ENCODE peak calls at places on chromosomes 16 and 17, in four cellular contexts. G is cardiac fibroblast; F is stimulated activated CD8-positive, alpha-beta memory T cell treated with anti-CD3 and anti-CD28 coated beads, Interleukin-4, amount 100 ng/mL, for 24 hours; J is fibroblast of lung. Z is an unnamed sample.

GRCh38 chr17:67504182-67504581 is 127.1 kb downstream of the PITPNC1 start:
- DNase-seq in G (no peak), F (no peak), J (no peak), Z (no peak)

GRCh38 chr16:47019563-47019962 is 46.1 kb upstream of the DNAJA2 start:
- DNase-seq in G (peak), F (no peak), J (peak), Z (no peak)

GRCh38 chr17:5510776-5511175 is 24.4 kb downstream of the MIS12 start:
- DNase-seq in G (no peak), F (no peak), J (no peak), Z (no peak)

GRCh38 chr17:30296499-30297038 is 4.8 kb upstream of the BLMH start:
- DNase-seq in G (no peak), F (no peak), J (no peak), Z (peak)

GRCh38 chr17:70863436-70864248 is 694.3 kb downstream of the KCNJ2 start:
- DNase-seq in G (peak), F (no peak), J (peak), Z (no peak)

GRCh38 chr16:15946257-15947044 is 3.0 kb upstream of the ABCC1 start:
- DNase-seq in G (peak), F (no peak), J (peak), Z (no peak)

GRCh38 chr16:87694441-87695125 is 71.2 kb downstream of the KLHDC4 start:
- DNase-seq in G (no peak), F (no peak), J (no peak), Z (no peak)

GRCh38 chr17:45940826-45941225 is 46.5 kb downstream of the MAPT start:
- DNase-seq in G (peak), F (no peak), J (no peak), Z (no peak)

GRCh38 chr17:7383742-7384488 is 3.0 kb downstream of the TNK1 start:
- DNase-seq in G (peak), F (peak), J (no peak), Z (peak)

GRCh38 chr17:30095507-30096244 is 20.9 kb upstream of the NSRP1 start:
- DNase-seq in G (peak), F (no peak), J (peak), Z (peak)

GRCh38 chr17:13117616-13118015 is 99.8 kb upstream of the ELAC2 start:
- DNase-seq in G (no peak), F (no peak), J (no peak), Z (no peak)

GRCh38 chr16:48635199-48635718 is 25.3 kb upstream of the N4BP1 start:
- DNase-seq in G (no peak), F (no peak), J (no peak), Z (no peak)

GRCh38 chr16:87687571-87687910 is 78.2 kb downstream of the KLHDC4 start:
- DNase-seq in G (no peak), F (no peak), J (no peak), Z (no peak)

GRCh38 chr16:89246383-89246902 is 28.9 kb downstream of the ZNF778 start:
- DNase-seq in G (no peak), F (no peak), J (no peak), Z (no peak)

GRCh38 chr16:80666378-80667257 is 125.8 kb downstream of the DYNLRB2 start:
- DNase-seq in G (no peak), F (no peak), J (no peak), Z (no peak)

GRCh38 chr17:6639651-6640535 is 618 bp downstream of the KIAA0753 start:
- DNase-seq in G (peak), F (no peak), J (peak), Z (peak)

GRCh38 chr17:49858796-49859195 is 10.9 kb upstream of the TAC4 start:
- DNase-seq in G (no peak), F (no peak), J (no peak), Z (no peak)

GRCh38 chr17:68305132-68305531 is 13.8 kb downstream of the ARSG start:
- DNase-seq in G (peak), F (no peak), J (no peak), Z (no peak)

GRCh38 chr17:11807606-11808005 is 189.7 kb downstream of the ZNF18 start:
- DNase-seq in G (no peak), F (no peak), J (no peak), Z (no peak)

GRCh38 chr16:84277244-84277823 is 17.3 kb upstream of the WFDC1 start:
- DNase-seq in G (peak), F (peak), J (peak), Z (peak)

GRCh38 chr16:14511798-14512131 is 118.3 kb downstream of the PARN start:
- DNase-seq in G (no peak), F (no peak), J (no peak), Z (no peak)

GRCh38 chr17:8057691-8058114 is 18.8 kb downstream of the ALOX15B start:
- DNase-seq in G (peak), F (no peak), J (peak), Z (peak)

GRCh38 chr17:75525806-75526554 is 483 bp downstream of the LLGL2 start:
- DNase-seq in G (no peak), F (no peak), J (no peak), Z (no peak)

GRCh38 chr17:49557204-49558024 is 18.3 kb upstream of the NXPH3 start:
- DNase-seq in G (peak), F (no peak), J (peak), Z (peak)

GRCh38 chr16:81158964-81159363 is 62.8 kb upstream of the GCSH start:
- DNase-seq in G (no peak), F (no peak), J (no peak), Z (no peak)

GRCh38 chr16:20720251-20720650 is 21.4 kb downstream of the THUMPD1 start:
- DNase-seq in G (no peak), F (no peak), J (no peak), Z (no peak)

GRCh38 chr16:69017036-69017783 is 88.2 kb upstream of the HAS3 start:
- DNase-seq in G (peak), F (no peak), J (peak), Z (no peak)

GRCh38 chr17:50534222-50534978 is 1.9 kb downstream of the EPN3 start:
- DNase-seq in G (no peak), F (no peak), J (no peak), Z (peak)

GRCh38 chr16:85936761-85937343 is 37.9 kb downstream of the IRF8 start:
- DNase-seq in G (no peak), F (no peak), J (no peak), Z (no peak)

GRCh38 chr17:27207073-27207511 is 86.8 kb upstream of the WSB1 start:
- DNase-seq in G (peak), F (no peak), J (peak), Z (no peak)